ENCODE peak calls at places on chromosomes 1 and 21, in seven cellular contexts. G, U, D, I, R, F and O are unnamed samples.

GRCh38 chr1:84936116-84936810 is 43.3 kb upstream of the LPAR3 start:
- DNase-seq in G (peak), U (peak), D (peak), I (no peak), R (peak), F (no peak), O (peak)

GRCh38 chr1:79497193-79497773 is 490.8 kb upstream of the ADGRL4 start:
- DNase-seq in G (no peak), U (peak), D (peak), I (no peak), R (peak), F (no peak), O (peak)

GRCh38 chr1:115176189-115176588 is 86.9 kb upstream of the TSPAN2 start:
- DNase-seq in G (no peak), U (no peak), D (no peak), I (no peak), R (no peak), F (no peak), O (no peak)

GRCh38 chr1:44677201-44677520 is 2.6 kb downstream of the ARMH1 start:
- DNase-seq in G (no peak), U (peak), D (peak), I (no peak), R (peak), F (peak), O (no peak)

GRCh38 chr1:152980676-152981075 is 3.2 kb upstream of the SPRR1A start:
- DNase-seq in G (peak), U (no peak), D (no peak), I (no peak), R (no peak), F (no peak), O (no peak)

GRCh38 chr1:111202366-111202706 is 1.9 kb upstream of the DENND2D start:
- DNase-seq in G (no peak), U (no peak), D (no peak), I (no peak), R (no peak), F (peak), O (no peak)

GRCh38 chr1:177737456-177737855 is 232.4 kb downstream of the SEC16B start:
- DNase-seq in G (no peak), U (no peak), D (no peak), I (no peak), R (no peak), F (no peak), O (no peak)

GRCh38 chr1:178275553-178275952 is 181.6 kb downstream of the RASAL2 start:
- DNase-seq in G (no peak), U (peak), D (peak), I (no peak), R (peak), F (no peak), O (no peak)

GRCh38 chr1:193185861-193186714 is at the start of gene B3GALT2:
- DNase-seq in G (no peak), U (peak), D (peak), I (no peak), R (no peak), F (no peak), O (no peak)

GRCh38 chr1:63323866-63324778 is 1.8 kb downstream of the FOXD3 start:
- DNase-seq in G (peak), U (no peak), D (no peak), I (peak), R (no peak), F (peak), O (peak)

GRCh38 chr1:202576816-202577215 is 133.4 kb downstream of the SYT2 start:
- DNase-seq in G (no peak), U (peak), D (no peak), I (no peak), R (no peak), F (no peak), O (no peak)

GRCh38 chr1:78559680-78560079 is 60.6 kb upstream of the IFI44L start:
- DNase-seq in G (no peak), U (no peak), D (no peak), I (no peak), R (no peak), F (no peak), O (no peak)

GRCh38 chr1:29123871-29124365 is at the start of gene TMEM200B:
- DNase-seq in G (no peak), U (no peak), D (no peak), I (no peak), R (no peak), F (no peak), O (no peak)

GRCh38 chr1:193070942-193071341 is 11.5 kb downstream of the RO60 start:
- DNase-seq in G (no peak), U (no peak), D (peak), I (peak), R (peak), F (no peak), O (no peak)

GRCh38 chr1:115671176-115672062 is 29.6 kb downstream of the VANGL1 start:
- DNase-seq in G (no peak), U (peak), D (no peak), I (no peak), R (no peak), F (no peak), O (no peak)

GRCh38 chr1:197145451-197146029 is 929 bp downstream of the ASPM start:
- DNase-seq in G (no peak), U (no peak), D (peak), I (no peak), R (no peak), F (no peak), O (no peak)

GRCh38 chr1:161185732-161186311 is 8.5 kb upstream of the B4GALT3 start:
- DNase-seq in G (no peak), U (no peak), D (no peak), I (no peak), R (no peak), F (no peak), O (no peak)

GRCh38 chr1:53561488-53562115 is 102.4 kb downstream of the DMRTB1 start:
- DNase-seq in G (no peak), U (no peak), D (no peak), I (no peak), R (no peak), F (no peak), O (no peak)

GRCh38 chr1:215605011-215605621 is 38.0 kb downstream of the KCTD3 start:
- DNase-seq in G (no peak), U (no peak), D (no peak), I (no peak), R (no peak), F (no peak), O (no peak)

GRCh38 chr1:154626456-154627246 is 18.7 kb upstream of the ADAR start:
- DNase-seq in G (no peak), U (no peak), D (no peak), I (no peak), R (no peak), F (no peak), O (no peak)

GRCh38 chr1:85109475-85109874 is 61.2 kb upstream of the MCOLN3 start:
- DNase-seq in G (no peak), U (peak), D (peak), I (peak), R (peak), F (peak), O (peak)

DNA sequence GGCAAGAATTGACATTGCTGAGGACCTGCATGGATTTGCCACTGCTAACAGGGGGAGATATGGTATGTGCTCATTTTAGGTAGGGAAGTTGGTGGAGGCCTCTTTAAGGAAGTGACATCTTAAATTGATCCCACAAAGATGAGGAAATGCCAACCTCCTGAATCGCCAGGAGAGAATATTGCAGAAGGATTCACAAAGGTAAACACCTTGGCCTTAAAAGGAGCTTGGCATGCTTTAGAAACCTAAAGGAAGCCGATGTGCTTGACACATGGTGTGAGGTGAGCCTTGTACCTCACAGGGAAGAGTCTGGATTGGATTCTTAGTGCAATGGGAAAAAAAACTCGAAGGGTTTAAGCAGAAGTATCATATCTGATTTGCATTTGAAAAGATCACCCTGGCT is 470.5 kb upstream of the DAB1 start:
- DNase-seq in G (no peak), U (no peak), D (no peak), I (no peak), R (peak), F (no peak), O (no peak)
- H3K4ac ChIP-seq in G (no peak), U (no peak), D (no peak), I (no peak), R (no peak), F (no peak), O (no peak)

DNA sequence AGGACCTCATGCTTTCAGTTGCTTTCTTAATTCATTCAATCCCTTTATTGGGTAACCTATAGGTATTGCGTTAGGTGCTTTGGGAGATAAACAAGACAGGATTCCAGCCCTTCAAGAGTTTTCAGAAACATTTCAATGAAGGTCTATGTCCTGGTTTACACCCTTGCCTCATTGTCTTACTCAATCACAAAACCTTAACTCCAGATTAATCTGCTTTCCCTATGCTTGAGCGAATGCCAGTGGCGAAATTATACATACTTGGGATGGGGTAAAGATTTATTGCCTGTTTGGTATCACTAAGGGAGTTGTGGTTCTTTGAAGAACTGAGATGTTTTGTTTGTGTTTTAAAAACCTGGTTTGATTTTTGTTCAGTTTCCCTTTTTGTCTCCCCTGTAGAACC is 6.1 kb upstream of the SOAT1 start:
- DNase-seq in G (no peak), U (no peak), D (no peak), I (no peak), R (no peak), F (peak), O (no peak)
- H3K4ac ChIP-seq in G (no peak), U (no peak), D (no peak), I (no peak), R (no peak), F (no peak), O (no peak)

GRCh38 chr1:156437054-156437453 is 63.5 kb downstream of the MEF2D start:
- DNase-seq in G (no peak), U (no peak), D (no peak), I (no peak), R (no peak), F (no peak), O (no peak)

GRCh38 chr1:156435551-156436318 is 64.8 kb downstream of the MEF2D start:
- DNase-seq in G (no peak), U (no peak), D (no peak), I (no peak), R (peak), F (no peak), O (no peak)

GRCh38 chr1:156433602-156434001 is 64.6 kb downstream of the RHBG start:
- DNase-seq in G (no peak), U (no peak), D (no peak), I (peak), R (no peak), F (no peak), O (no peak)

GRCh38 chr1:156436319-156437043 is 64.1 kb downstream of the MEF2D start:
- DNase-seq in G (peak), U (no peak), D (no peak), I (peak), R (peak), F (no peak), O (no peak)

GRCh38 chr1:156434976-156435550 is 65.5 kb downstream of the MEF2D start:
- DNase-seq in G (no peak), U (no peak), D (no peak), I (no peak), R (no peak), F (no peak), O (no peak)
- H3K4ac ChIP-seq in G (peak), U (no peak), D (no peak), I (no peak), R (no peak), F (no peak), O (no peak)

GRCh38 chr21:34039678-34040382 is 33.5 kb upstream of the MRPS6 start:
- DNase-seq in G (peak), U (no peak), D (no peak), I (peak), R (peak), F (no peak), O (no peak)
- H3K4ac ChIP-seq in G (no peak), U (no peak), D (no peak), I (no peak), R (no peak), F (no peak), O (no peak)

GRCh38 chr1:235948774-235949427 is 82.2 kb upstream of the LYST start:
- DNase-seq in G (no peak), U (no peak), D (peak), I (no peak), R (no peak), F (no peak), O (no peak)

GRCh38 chr1:235952950-235953615 is 86.4 kb upstream of the LYST start:
- DNase-seq in G (no peak), U (no peak), D (peak), I (no peak), R (no peak), F (no peak), O (no peak)

GRCh38 chr1:235953801-235954200 is 87.1 kb upstream of the LYST start:
- DNase-seq in G (no peak), U (peak), D (peak), I (no peak), R (no peak), F (no peak), O (no peak)

GRCh38 chr1:235947989-235948388 is 81.3 kb upstream of the LYST start:
- DNase-seq in G (no peak), U (no peak), D (no peak), I (no peak), R (no peak), F (no peak), O (no peak)

DNA sequence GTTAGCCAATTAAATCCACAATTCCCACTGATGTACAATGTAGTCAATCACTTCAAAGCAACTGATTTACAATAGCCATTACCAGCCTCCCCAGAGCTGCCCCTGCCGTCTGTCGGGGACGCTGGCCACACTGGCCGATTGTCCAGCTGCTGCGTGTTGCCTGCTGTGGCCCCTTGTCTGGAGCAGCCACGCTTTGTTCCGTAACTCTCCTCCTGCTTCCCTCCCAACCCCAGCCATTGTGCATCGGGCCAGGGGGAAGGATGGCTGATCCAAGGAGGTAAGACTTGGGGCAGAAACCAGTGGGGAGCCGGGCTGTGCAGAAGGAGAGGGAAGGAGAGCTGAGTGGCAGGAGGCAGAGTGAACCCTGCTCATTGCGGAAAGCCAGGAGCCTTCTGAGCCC is 83.6 kb upstream of the LYST start:
- DNase-seq in G (no peak), U (no peak), D (no peak), I (no peak), R (no peak), F (no peak), O (no peak)
- H3K4ac ChIP-seq in G (no peak), U (no peak), D (no peak), I (no peak), R (no peak), F (no peak), O (no peak)

GRCh38 chr1:240210026-240210425 is 118.3 kb downstream of the FMN2 start:
- DNase-seq in G (no peak), U (peak), D (no peak), I (no peak), R (no peak), F (peak), O (no peak)
- H3K4ac ChIP-seq in G (no peak), U (peak), D (no peak), I (no peak), R (no peak), F (no peak), O (no peak)

GRCh38 chr1:200629876-200630514 is 9.4 kb upstream of the KIF14 start:
- DNase-seq in G (no peak), U (no peak), D (no peak), I (no peak), R (no peak), F (peak), O (no peak)
- H3K4ac ChIP-seq in G (no peak), U (no peak), D (no peak), I (no peak), R (no peak), F (peak), O (no peak)